ENCODE peak calls at places on chromosomes 1 and 21, in five cellular contexts. K is NCI-H1417; Z is pons; J is Calu3; I is central memory CD4-positive, alpha-beta T cell. W is an unnamed sample.

GRCh38 chr1:15326691-15327530 is 79.9 kb downstream of the FHAD1 start:
- DNase-seq in K (peak), Z (no peak), J (no peak), I (no peak), W (no peak)

GRCh38 chr1:204225841-204226745 is 12.3 kb upstream of the GOLT1A start:
- DNase-seq in K (no peak), Z (no peak), J (peak), I (no peak), W (no peak)

GRCh38 chr21:41316200-41316599 is 401 bp upstream of the FAM3B start:
- DNase-seq in K (no peak), Z (no peak), J (no peak), I (no peak), W (no peak)

GRCh38 chr1:78303620-78304019 is 187.2 kb upstream of the PTGFR start:
- DNase-seq in K (no peak), Z (peak), J (peak), I (no peak), W (no peak)

GRCh38 chr1:180953791-180954721 is 41.4 kb downstream of the KIAA1614 start:
- DNase-seq in K (peak), Z (no peak), J (peak), I (peak), W (peak)

GRCh38 chr1:181126871-181127587 is 38.5 kb downstream of the IER5 start:
- DNase-seq in K (peak), Z (no peak), J (peak), I (no peak), W (no peak)

GRCh38 chr1:18386591-18386990 is 94.1 kb upstream of the KLHDC7A start:
- DNase-seq in K (no peak), Z (no peak), J (no peak), I (no peak), W (no peak)

GRCh38 chr1:24142546-24143431 is at the start of gene IL22RA1:
- DNase-seq in K (no peak), Z (no peak), J (peak), I (no peak), W (no peak)

GRCh38 chr1:84782311-84782771 is 92.1 kb upstream of the SSX2IP start:
- DNase-seq in K (peak), Z (no peak), J (peak), I (peak), W (peak)

GRCh38 chr21:36723371-36723881 is 24.5 kb downstream of the SIM2 start:
- DNase-seq in K (no peak), Z (no peak), J (no peak), I (no peak), W (no peak)

GRCh38 chr1:112247971-112248370 is 148.0 kb upstream of the CTTNBP2NL start:
- DNase-seq in K (no peak), Z (no peak), J (no peak), I (no peak), W (no peak)

GRCh38 chr1:93692983-93693591 is 11.4 kb upstream of the BCAR3 start:
- DNase-seq in K (peak), Z (no peak), J (peak), I (no peak), W (no peak)

GRCh38 chr1:59699227-59699847 is 115.4 kb upstream of the HOOK1 start:
- DNase-seq in K (peak), Z (peak), J (peak), I (peak), W (peak)

GRCh38 chr1:248873993-248874671 is 15.2 kb upstream of the ZNF692 start:
- DNase-seq in K (peak), Z (peak), J (peak), I (peak), W (peak)